ENCODE peak calls at places on chromosomes 13 and 19, in four cellular contexts. I, B, E and Q are unnamed samples.

GRCh38 chr19:21439372-21439771 is 42.4 kb downstream of the ZNF493 start:
- DNase-seq in E (no peak), I (no peak), B (peak; percentile 4), Q (no peak)

GRCh38 chr13:23724196-23724970 is 154.2 kb downstream of the TNFRSF19 start:
- DNase-seq in I (no peak), E (no peak), B (no peak), Q (no peak)

GRCh38 chr13:26839682-26840081 is 79.1 kb upstream of the GPR12 start:
- DNase-seq in E (no peak), I (no peak), B (no peak), Q (no peak)

GRCh38 chr19:49398001-49398615 is 10.1 kb downstream of the KASH5 start:
- DNase-seq in E (no peak), B (no peak), I (no peak), Q (no peak)

GRCh38 chr13:46097015-46097414 is 7.8 kb downstream of the CPB2 start:
- DNase-seq in I (no peak), E (no peak), B (no peak), Q (no peak)

GRCh38 chr13:45575146-45575829 is 40.3 kb downstream of the ERICH6B start:
- DNase-seq in E (no peak), B (no peak), I (no peak), Q (no peak)

GRCh38 chr13:24652346-24652745 is 27.9 kb upstream of the ATP12A start:
- DNase-seq in E (no peak), I (no peak), B (no peak), Q (no peak)

GRCh38 chr19:35757231-35757748 is 461 bp upstream of the HSPB6 start:
- DNase-seq in B (peak; percentile 24), E (no peak), I (peak; percentile 75), Q (peak; percentile 63)

GRCh38 chr19:28137772-28138171 is 1075.2 kb downstream of the UQCRFS1 start:
- DNase-seq in I (no peak), B (no peak), E (no peak), Q (no peak)

GRCh38 chr19:8695911-8696310 is 2.7 kb downstream of the ACTL9 start:
- DNase-seq in B (no peak), E (no peak), I (no peak), Q (no peak)

GRCh38 chr13:98751397-98752110 is 918 bp downstream of the SLC15A1 start:
- DNase-seq in I (no peak), E (no peak), B (no peak), Q (no peak)

GRCh38 chr19:3577741-3578344 is 5.1 kb downstream of the HMG20B start:
- DNase-seq in I (no peak), E (no peak), B (no peak), Q (no peak)

GRCh38 chr13:44661936-44662335 is 85.8 kb upstream of the TSC22D1 start:
- DNase-seq in B (no peak), E (no peak), I (no peak), Q (no peak)

GRCh38 chr19:31356587-31357314 is 7.5 kb upstream of the TSHZ3 start:
- DNase-seq in E (no peak), I (peak; percentile 52), B (no peak), Q (no peak)

GRCh38 chr19:7668842-7669241 is at the start of gene RETN:
- DNase-seq in E (no peak), B (no peak), I (no peak), Q (no peak)

GRCh38 chr13:74128171-74128767 is 5.9 kb downstream of the KLF12 start:
- DNase-seq in I (no peak), E (no peak), B (peak; percentile 16), Q (no peak)

GRCh38 chr13:40472427-40473220 is 193.8 kb downstream of the FOXO1 start:
- DNase-seq in I (no peak), E (no peak), B (peak; percentile 30), Q (no peak)

GRCh38 chr13:109959903-109960302 is 173.5 kb upstream of the IRS2 start:
- DNase-seq in E (no peak), I (no peak), B (no peak), Q (no peak)

GRCh38 chr19:4650159-4650558 is 10.8 kb downstream of the TNFAIP8L1 start:
- DNase-seq in E (no peak), B (no peak), I (no peak), Q (no peak)

GRCh38 chr13:50468849-50469669 is 374.4 kb downstream of the DLEU7 start:
- DNase-seq in B (no peak), I (peak; percentile 44), E (no peak), Q (no peak)

GRCh38 chr13:28251462-28251861 is 113.1 kb downstream of the PAN3 start:
- DNase-seq in I (no peak), E (no peak), B (no peak), Q (no peak)

GRCh38 chr13:80029170-80029569 is 311.8 kb downstream of the SPRY2 start:
- DNase-seq in E (no peak), I (no peak), B (no peak), Q (no peak)

GRCh38 chr13:37531054-37531453 is 67.5 kb downstream of the POSTN start:
- DNase-seq in B (no peak), I (no peak), E (no peak), Q (no peak)

GRCh38 chr19:9011875-9012274 is 1.7 kb upstream of the MUC16 start:
- DNase-seq in B (no peak), E (no peak), I (no peak), Q (no peak)

GRCh38 chr13:75908137-75908536 is 272.0 kb downstream of the LMO7 start:
- DNase-seq in E (no peak), I (no peak), B (no peak), Q (no peak)

GRCh38 chr13:25977216-25977615 is 74.6 kb downstream of the SHISA2 start:
- DNase-seq in I (no peak), B (no peak), E (no peak), Q (no peak)

GRCh38 chr13:30968734-30969335 is 36.4 kb downstream of the TEX26 start:
- DNase-seq in B (no peak), E (no peak), I (no peak), Q (no peak)

GRCh38 chr19:32550666-32551065 is 30.3 kb upstream of the PDCD5 start:
- DNase-seq in B (no peak), I (no peak), E (no peak), Q (no peak)

GRCh38 chr13:48873598-48873997 is 102.1 kb upstream of the FNDC3A start:
- DNase-seq in E (no peak), B (no peak), I (no peak), Q (peak; percentile 4)

GRCh38 chr19:4357921-4358326 is 14.6 kb downstream of the MPND start:
- DNase-seq in B (no peak), I (no peak), E (no peak), Q (no peak)

GRCh38 chr13:50599927-50600326 is 243.6 kb downstream of the DLEU7 start:
- DNase-seq in E (no peak), B (no peak), I (no peak), Q (no peak)

GRCh38 chr13:51912091-51912490 is 50.3 kb downstream of the CCDC70 start:
- DNase-seq in B (no peak), E (no peak), I (no peak), Q (no peak)

GRCh38 chr13:79880820-79881219 is 399.9 kb downstream of the NDFIP2 start:
- DNase-seq in B (no peak), I (no peak), E (no peak), Q (no peak)

GRCh38 chr13:31174018-31174417 is 12.3 kb upstream of the HSPH1 start:
- DNase-seq in I (no peak), B (peak; percentile 38), E (no peak), Q (no peak)

GRCh38 chr19:5674734-5675133 is 5.6 kb downstream of the MICOS13 start:
- DNase-seq in B (no peak), E (no peak), I (no peak), Q (no peak)

GRCh38 chr13:45337803-45338202 is 3.2 kb downstream of the TPT1 start:
- DNase-seq in E (no peak), I (no peak), B (no peak), Q (no peak)

GRCh38 chr13:36709136-36709895 is 35.5 kb downstream of the SERTM1 start:
- DNase-seq in E (no peak), I (no peak), B (no peak), Q (no peak)

GRCh38 chr19:16626796-16627193 is 1.2 kb downstream of the MED26 start:
- DNase-seq in I (peak; percentile 39), B (no peak), E (no peak), Q (no peak)

GRCh38 chr13:30323524-30323923 is 16.2 kb upstream of the KATNAL1 start:
- DNase-seq in B (no peak), I (no peak), E (no peak), Q (no peak)

GRCh38 chr13:79405501-79405830 is 589 bp downstream of the RBM26 start:
- DNase-seq in E (no peak), I (peak; percentile 48), B (no peak), Q (peak; percentile 19)

GRCh38 chr19:54462713-54463530 is 656 bp downstream of the LENG9 start:
- DNase-seq in I (no peak), B (peak; percentile 54), E (no peak), Q (peak; percentile 84)
- TF ChIP-seq ESRRA in I (no peak), B (no peak), E (no peak), Q (no peak)

GRCh38 chr19:29858000-29858596 is 46.3 kb downstream of the CCNE1 start:
- DNase-seq in B (no peak), I (peak; percentile 66), E (no peak), Q (peak; percentile 63)
- TF ChIP-seq MYC in B (no peak), I (no peak), E (no peak), Q (no peak)

DNA sequence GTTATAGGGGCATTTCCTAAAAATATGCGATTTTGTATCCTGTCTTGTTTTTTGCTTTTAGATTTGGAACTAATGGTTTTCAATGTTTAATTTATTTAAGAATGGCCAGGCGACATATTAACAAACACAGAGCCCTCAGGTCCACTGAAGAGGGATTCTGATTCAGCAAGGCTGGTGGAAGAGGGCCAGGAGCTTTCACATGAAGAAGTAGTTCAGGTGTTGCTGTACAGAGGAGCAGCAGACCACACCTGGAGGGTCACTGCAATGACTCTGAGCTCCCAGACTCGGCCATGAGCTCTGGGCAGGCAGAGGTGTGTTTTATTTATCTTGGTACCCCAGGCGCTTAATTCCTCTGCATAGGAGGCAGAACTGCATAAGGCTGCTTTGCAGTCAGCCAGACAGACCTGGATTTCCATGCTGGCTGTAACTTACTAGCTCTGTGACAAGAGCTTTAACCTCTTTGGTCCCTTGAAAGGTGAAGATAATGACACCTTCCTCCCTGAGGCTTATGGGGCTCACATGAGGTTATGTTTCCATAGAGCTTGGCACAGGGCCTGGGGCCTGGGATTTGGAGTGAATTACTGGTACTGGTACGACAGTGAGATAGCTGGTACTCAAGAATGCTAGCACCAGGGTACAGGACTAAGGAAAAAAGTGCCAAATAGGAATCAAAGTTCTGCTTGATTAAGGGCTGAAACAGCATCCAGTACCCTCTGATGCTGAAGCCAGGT is 184.7 kb downstream of the OXGR1 start:
- DNase-seq in E (no peak), I (no peak), B (no peak), Q (no peak)
- TF ChIP-seq ESRRA in E (no peak), I (no peak), B (no peak), Q (no peak)

DNA sequence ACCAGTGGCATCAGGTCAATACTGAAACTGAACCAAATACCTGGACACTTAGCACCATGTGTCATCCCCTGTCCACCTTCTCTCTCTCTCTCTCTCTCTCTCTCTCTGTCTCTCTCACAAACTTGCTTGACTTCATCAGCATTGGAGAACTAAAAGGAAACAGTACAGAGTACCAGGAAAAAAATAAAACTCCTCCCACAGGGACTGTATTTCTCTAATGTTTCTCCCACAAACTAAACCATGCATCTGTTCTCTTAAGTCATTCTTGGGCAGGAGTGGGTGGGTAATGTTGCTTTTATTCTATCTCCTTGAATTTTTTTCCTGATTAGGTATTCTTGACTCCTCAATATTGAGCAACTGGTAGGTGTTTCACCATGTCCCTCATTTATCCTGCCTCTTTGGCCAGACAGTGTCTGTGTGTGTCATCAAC is 112.9 kb upstream of the CACNA1A start:
- DNase-seq in E (no peak), I (no peak), B (no peak), Q (no peak)
- TF ChIP-seq MYC in E (no peak), I (no peak), B (no peak), Q (no peak)

GRCh38 chr19:1511989-1512338 is 855 bp downstream of the ADAMTSL5 start:
- DNase-seq in I (no peak), E (no peak), B (no peak), Q (no peak)
- TF ChIP-seq ESRRA in I (no peak), E (no peak), B (no peak), Q (no peak)